ENCODE peak calls at places on chromosomes 13 and 19, in six cellular contexts. X, Q, R, W, K and A are unnamed samples.

GRCh38 chr19:21751379-21751778 is 16.0 kb downstream of the ZNF100 start:
- DNase-seq in X (no peak), Q (peak), R (no peak), W (peak), K (no peak), A (peak)

GRCh38 chr13:99505814-99506269 is 4.6 kb downstream of the TM9SF2 start:
- DNase-seq in X (no peak), Q (peak), R (peak), W (no peak), K (no peak), A (peak)

GRCh38 chr19:53942001-53942786 is 20.5 kb upstream of the CACNG8 start:
- DNase-seq in X (no peak), Q (no peak), R (peak), W (peak), K (peak), A (no peak)

GRCh38 chr19:11066326-11066725 is 22.9 kb upstream of the LDLR start:
- DNase-seq in X (no peak), Q (no peak), R (no peak), W (no peak), K (no peak), A (no peak)

GRCh38 chr13:53151692-53152421 is 123.2 kb downstream of the OLFM4 start:
- DNase-seq in X (no peak), Q (peak), R (peak), W (peak), K (peak), A (no peak)

GRCh38 chr13:30049692-30050091 is 199.3 kb upstream of the UBL3 start:
- DNase-seq in X (no peak), Q (no peak), R (no peak), W (no peak), K (no peak), A (no peak)

GRCh38 chr19:16772841-16773240 is 53.2 kb downstream of the NWD1 start:
- DNase-seq in X (no peak), Q (no peak), R (no peak), W (no peak), K (no peak), A (no peak)

GRCh38 chr19:48480476-48481190 is 11.5 kb downstream of the CYTH2 start:
- DNase-seq in X (no peak), Q (peak), R (peak), W (peak), K (no peak), A (no peak)

GRCh38 chr19:30202060-30202600 is 170.1 kb upstream of the ZNF536 start:
- DNase-seq in X (no peak), Q (no peak), R (no peak), W (no peak), K (no peak), A (no peak)

GRCh38 chr13:96696501-96696900 is 297.8 kb downstream of the OXGR1 start:
- DNase-seq in X (no peak), Q (peak), R (no peak), W (no peak), K (no peak), A (no peak)

GRCh38 chr13:20197361-20197834 is 4.7 kb upstream of the GJB2 start:
- DNase-seq in X (no peak), Q (peak), R (peak), W (no peak), K (peak), A (peak)

GRCh38 chr13:39656325-39656677 is 839 bp downstream of the COG6 start:
- DNase-seq in X (no peak), Q (no peak), R (no peak), W (no peak), K (peak), A (peak)

GRCh38 chr19:7292950-7293794 is 1.0 kb downstream of the INSR start:
- DNase-seq in X (no peak), Q (peak), R (no peak), W (no peak), K (peak), A (no peak)

GRCh38 chr19:46901701-46902401 is 41.1 kb downstream of the ARHGAP35 start:
- DNase-seq in X (no peak), Q (no peak), R (peak), W (no peak), K (no peak), A (peak)

GRCh38 chr13:114142640-114143490 is 10.4 kb upstream of the RASA3 start:
- DNase-seq in X (no peak), Q (no peak), R (no peak), W (no peak), K (no peak), A (no peak)

GRCh38 chr19:48806818-48807589 is 3.8 kb downstream of the BCAT2 start:
- DNase-seq in X (no peak), Q (no peak), R (no peak), W (no peak), K (peak), A (peak)

GRCh38 chr13:62847520-62847919 is 1431.9 kb upstream of the PCDH20 start:
- DNase-seq in X (no peak), Q (no peak), R (no peak), W (no peak), K (no peak), A (no peak)

GRCh38 chr19:33796164-33797100 is at the start of gene KCTD15:
- DNase-seq in X (no peak), Q (peak), R (peak), W (no peak), K (peak), A (peak)

GRCh38 chr13:97058417-97058816 is 64.1 kb upstream of the OXGR1 start:
- DNase-seq in X (no peak), Q (peak), R (no peak), W (no peak), K (no peak), A (no peak)

GRCh38 chr13:75016225-75016624 is 465.7 kb downstream of the TBC1D4 start:
- DNase-seq in X (no peak), Q (peak), R (no peak), W (no peak), K (no peak), A (no peak)

GRCh38 chr19:31385744-31386143 is 36.5 kb upstream of the TSHZ3 start:
- DNase-seq in X (no peak), Q (no peak), R (no peak), W (no peak), K (no peak), A (no peak)

GRCh38 chr13:82912564-82912963 is 969.7 kb downstream of the SLITRK1 start:
- DNase-seq in X (no peak), Q (no peak), R (no peak), W (no peak), K (no peak), A (no peak)

GRCh38 chr19:45670670-45671453 is 2.8 kb downstream of the GIPR start:
- DNase-seq in X (no peak), Q (peak), R (peak), W (peak), K (peak), A (peak)

GRCh38 chr19:35797663-35798062 is 15.0 kb downstream of the PRODH2 start:
- DNase-seq in X (no peak), Q (peak), R (no peak), W (no peak), K (peak), A (no peak)

GRCh38 chr19:51777570-51778460 is 16.8 kb downstream of the FPR2 start:
- DNase-seq in X (no peak), Q (peak), R (peak), W (peak), K (peak), A (peak)

GRCh38 chr19:30214651-30215051 is 157.5 kb upstream of the ZNF536 start:
- DNase-seq in X (no peak), Q (no peak), R (no peak), W (no peak), K (peak), A (no peak)

GRCh38 chr13:36345438-36346221 is 564 bp downstream of the SPART start:
- DNase-seq in X (peak), Q (peak), R (peak), W (peak), K (peak), A (peak)

GRCh38 chr19:47247308-47247990 is 8.9 kb upstream of the CCDC9 start:
- DNase-seq in X (no peak), Q (peak), R (peak), W (peak), K (peak), A (peak)

GRCh38 chr19:44723952-44724319 is 24.6 kb upstream of the BCL3 start:
- DNase-seq in X (no peak), Q (peak), R (peak), W (peak), K (peak), A (peak)

GRCh38 chr13:113064534-113065405 is 40.8 kb upstream of the F7 start:
- DNase-seq in X (no peak), Q (peak), R (no peak), W (peak), K (peak), A (peak)

GRCh38 chr19:42515241-42515832 is 12.9 kb downstream of the CEACAM1 start:
- DNase-seq in X (no peak), Q (no peak), R (no peak), W (no peak), K (no peak), A (no peak)

GRCh38 chr13:109784590-109785140 is 1.7 kb downstream of the IRS2 start:
- DNase-seq in X (no peak), Q (peak), R (peak), W (peak), K (peak), A (peak)

GRCh38 chr19:19643158-19644053 is at the start of gene GMIP:
- DNase-seq in X (no peak), Q (peak), R (peak), W (no peak), K (peak), A (peak)

GRCh38 chr19:13841339-13842293 is 35.3 kb upstream of the NANOS3 start:
- DNase-seq in X (no peak), Q (peak), R (no peak), W (no peak), K (no peak), A (no peak)

GRCh38 chr19:19110410-19111137 is 27.7 kb downstream of the TMEM161A start:
- DNase-seq in X (no peak), Q (no peak), R (peak), W (peak), K (no peak), A (no peak)

GRCh38 chr13:114099918-114100445 is 32.4 kb downstream of the RASA3 start:
- DNase-seq in X (no peak), Q (peak), R (no peak), W (no peak), K (peak), A (peak)

GRCh38 chr19:2317756-2318155 is 9.8 kb upstream of the LINGO3 start:
- DNase-seq in X (no peak), Q (no peak), R (no peak), W (no peak), K (no peak), A (no peak)

GRCh38 chr19:2319551-2319950 is 8.8 kb downstream of the LSM7 start:
- DNase-seq in X (no peak), Q (no peak), R (no peak), W (no peak), K (no peak), A (no peak)

GRCh38 chr19:2317300-2317699 is 9.3 kb upstream of the LINGO3 start:
- DNase-seq in X (no peak), Q (no peak), R (no peak), W (no peak), K (no peak), A (no peak)

GRCh38 chr19:2320057-2320456 is 8.3 kb downstream of the LSM7 start:
- DNase-seq in X (no peak), Q (no peak), R (no peak), W (no peak), K (no peak), A (no peak)

DNA sequence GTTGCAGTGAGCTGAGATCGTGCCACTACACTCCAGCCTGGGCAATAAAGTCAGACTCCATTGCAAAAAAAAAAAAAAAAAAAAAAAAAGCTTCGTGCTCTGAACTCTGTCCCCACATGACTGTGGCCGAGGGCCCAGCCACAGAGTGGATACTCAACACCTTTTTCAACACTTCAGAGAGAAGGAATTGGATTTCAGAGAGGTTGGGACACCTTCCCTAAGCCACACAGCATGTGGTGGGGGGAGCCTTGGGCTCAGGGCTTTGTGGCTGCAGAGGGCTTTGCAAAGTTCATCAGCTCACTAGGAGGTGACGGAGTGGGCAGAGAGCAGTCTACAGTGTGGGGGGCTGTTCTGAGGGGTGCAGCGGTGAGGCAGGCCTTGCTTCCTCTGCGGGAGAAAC is 9.5 kb downstream of the LSM7 start:
- DNase-seq in X (no peak), Q (no peak), R (no peak), W (no peak), K (no peak), A (no peak)
- H3K4me3 ChIP-seq in X (no peak), Q (no peak), R (no peak), W (no peak), K (no peak), A (no peak)

DNA sequence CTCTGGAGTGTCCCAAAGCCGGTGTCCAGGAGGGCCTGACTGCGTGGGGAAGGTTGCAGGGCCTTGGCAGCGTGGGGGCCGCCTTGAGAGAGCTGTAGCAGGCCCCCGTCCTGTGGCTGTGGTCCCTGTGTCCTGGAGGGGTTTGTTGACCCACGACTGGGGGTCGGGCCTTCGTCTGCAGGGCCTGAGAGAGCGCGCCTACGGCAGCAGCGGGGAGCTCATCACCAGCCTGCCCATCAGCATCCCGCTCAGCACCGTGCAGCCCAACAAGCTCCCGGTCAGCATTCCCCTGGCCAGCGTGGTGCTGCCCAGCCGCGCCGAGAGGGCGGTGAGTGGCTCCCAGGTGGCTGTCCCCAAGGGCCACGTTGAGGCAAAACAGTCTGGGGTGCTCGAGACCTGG is 18.5 kb downstream of the PLEKHJ1 start:
- DNase-seq in X (no peak), Q (no peak), R (no peak), W (no peak), K (no peak), A (no peak)
- H3K4me3 ChIP-seq in X (no peak), Q (no peak), R (no peak), W (no peak), K (no peak), A (no peak)

GRCh38 chr19:50420127-50420526 is 1.4 kb downstream of the SPIB start:
- DNase-seq in X (no peak), Q (no peak), R (no peak), W (no peak), K (no peak), A (no peak)

GRCh38 chr19:50420808-50421207 is 2.1 kb downstream of the SPIB start:
- DNase-seq in X (no peak), Q (no peak), R (no peak), W (no peak), K (no peak), A (no peak)

GRCh38 chr19:50419022-50419579 is 363 bp downstream of the SPIB start:
- DNase-seq in X (no peak), Q (peak), R (no peak), W (no peak), K (no peak), A (no peak)

GRCh38 chr19:50418186-50419021 is at the start of gene SPIB:
- DNase-seq in X (no peak), Q (no peak), R (no peak), W (no peak), K (no peak), A (no peak)

DNA sequence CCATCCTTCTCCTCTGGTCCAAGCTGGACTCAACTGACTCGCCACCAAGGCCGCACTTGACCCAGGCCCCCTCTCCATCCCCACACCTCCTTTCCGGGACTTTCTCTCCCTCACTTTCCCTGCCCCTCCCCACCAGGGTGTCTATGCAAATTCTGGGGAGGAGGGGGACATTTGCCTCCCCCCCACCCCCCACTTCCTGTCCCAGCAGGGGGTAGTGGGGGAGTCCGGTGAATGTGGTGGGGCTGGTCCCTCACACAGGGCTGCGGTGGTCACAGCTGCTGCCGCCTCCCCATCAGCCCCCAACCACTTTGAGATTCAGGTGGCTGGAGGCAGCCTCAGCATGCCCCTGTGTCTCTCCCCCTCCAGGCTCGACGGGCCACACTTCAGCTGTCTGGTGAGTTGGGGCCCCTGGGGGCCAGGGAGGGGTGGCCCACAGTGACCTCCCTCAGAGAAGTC is 870 bp downstream of the SPIB start:
- DNase-seq in X (no peak), Q (no peak), R (no peak), W (no peak), K (peak), A (no peak)
- H3K4me3 ChIP-seq in X (no peak), Q (no peak), R (no peak), W (no peak), K (no peak), A (no peak)

DNA sequence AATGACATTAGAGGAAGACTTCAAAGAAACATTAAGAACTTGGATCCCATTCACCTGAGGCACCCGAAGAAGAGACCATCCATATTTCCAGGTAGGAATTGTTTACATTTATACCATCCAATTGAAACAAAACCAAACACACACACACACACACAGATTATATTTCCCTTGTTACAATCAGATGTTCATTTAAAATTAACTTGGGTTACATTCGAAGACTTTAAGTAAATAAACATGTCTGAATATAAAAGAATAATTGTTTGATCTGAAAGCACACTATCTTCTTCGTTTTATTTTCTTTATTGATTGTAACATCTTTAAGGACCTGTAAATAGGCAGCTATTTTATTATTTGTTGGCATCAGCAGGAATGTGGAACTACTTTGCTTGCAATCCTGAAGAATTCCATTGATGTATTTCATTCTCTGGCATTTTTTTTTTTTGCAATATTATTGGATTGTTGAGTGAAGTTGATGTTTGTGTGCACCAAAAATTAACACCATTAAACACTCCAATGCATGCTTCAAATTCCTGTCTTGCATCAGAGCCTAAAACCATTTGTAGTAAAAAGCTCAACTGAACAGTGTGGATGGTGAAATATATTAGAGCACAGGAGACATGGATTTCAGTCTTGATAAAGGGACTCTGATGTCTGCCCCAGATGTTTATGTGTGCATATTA is 85.3 kb upstream of the FRY start:
- DNase-seq in X (no peak), Q (peak), R (no peak), W (no peak), K (no peak), A (peak)
- H3K4me3 ChIP-seq in X (no peak), Q (peak), R (no peak), W (no peak), K (no peak), A (no peak)

DNA sequence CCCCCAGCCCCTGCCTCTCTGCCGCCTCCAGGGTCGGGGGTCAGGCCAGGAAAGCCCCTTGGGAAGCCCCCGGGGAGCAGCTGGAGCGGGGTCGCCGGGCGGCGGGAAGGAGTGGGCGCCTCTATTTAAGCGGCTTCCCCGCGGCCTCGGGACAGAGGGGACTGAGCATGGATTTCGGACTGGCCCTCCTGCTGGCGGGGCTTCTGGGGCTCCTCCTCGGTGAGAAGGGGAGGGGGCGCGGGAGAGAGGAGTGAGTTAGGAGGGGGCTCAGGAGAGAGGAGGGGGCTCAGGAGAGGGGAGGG is at the start of gene MADCAM1:
- DNase-seq in X (no peak), Q (no peak), R (no peak), W (no peak), K (no peak), A (no peak)
- H3K4me3 ChIP-seq in X (no peak), Q (no peak), R (no peak), W (no peak), K (no peak), A (no peak)

GRCh38 chr19:8423821-8424223 is 10.7 kb downstream of the MARCHF2 start:
- DNase-seq in X (peak), Q (peak), R (peak), W (peak), K (peak), A (peak)
- H3K4me3 ChIP-seq in X (peak), Q (peak), R (no peak), W (no peak), K (no peak), A (peak)

DNA sequence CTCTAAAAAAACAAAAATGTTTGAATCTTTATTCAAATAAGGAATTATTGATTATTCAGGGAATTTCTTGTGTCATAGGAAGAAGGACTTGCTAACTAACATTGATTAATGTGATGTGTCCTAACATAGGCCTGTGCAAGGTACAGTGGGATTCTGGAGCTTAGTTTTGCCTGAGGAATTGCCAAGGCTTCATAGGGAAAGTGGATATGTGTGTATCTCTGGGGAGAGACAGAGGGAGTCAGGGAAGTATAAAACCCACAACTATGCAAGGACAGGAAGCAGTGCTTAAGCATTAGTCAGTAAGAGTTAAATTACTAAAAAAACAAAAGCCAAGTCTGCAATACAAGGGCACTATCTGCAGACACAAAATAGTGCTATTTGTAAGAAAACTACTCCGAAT is 59.6 kb downstream of the WDFY2 start:
- DNase-seq in X (no peak), Q (peak), R (peak), W (peak), K (peak), A (peak)
- H3K4me3 ChIP-seq in X (no peak), Q (peak), R (no peak), W (no peak), K (no peak), A (no peak)